ENCODE peak calls at places on chromosomes 7 and 10, in eight cellular contexts. E is PC-3, S is lower lobe of right lung, G is tibial artery, K is Panc1, I is left ventricle myocardium inferior, W is AG04450, B is heart right ventricle. U is an unnamed sample.

GRCh38 chr10:6786579-6787031 is 206.5 kb upstream of the PRKCQ start:
- DNase-seq in E (no peak), S (no peak), G (no peak), K (no peak), B (no peak), I (no peak), W (peak; percentile 41), U (no peak)

GRCh38 chr7:2843711-2844152 is 376 bp downstream of the GNA12 start:
- DNase-seq in S (peak; percentile 74), G (peak; percentile 74), I (no peak), W (no peak), E (no peak), B (peak; percentile 18), K (no peak), U (no peak)

GRCh38 chr10:116713846-116714245 is 28.5 kb downstream of the HSPA12A start:
- DNase-seq in K (no peak), W (no peak), G (no peak), I (no peak), E (no peak), B (no peak), S (no peak), U (no peak)

GRCh38 chr10:12785338-12785934 is 216.1 kb downstream of the CCDC3 start:
- DNase-seq in S (no peak), G (peak; percentile 74), K (no peak), W (no peak), B (no peak), I (no peak), E (peak; percentile 22), U (no peak)

GRCh38 chr7:108863221-108863848 is 293.7 kb downstream of the DNAJB9 start:
- DNase-seq in I (no peak), G (no peak), K (no peak), S (no peak), B (no peak), E (no peak), W (no peak), U (no peak)

GRCh38 chr10:23461557-23461956 is 22.7 kb downstream of the OTUD1 start:
- DNase-seq in S (no peak), I (no peak), G (no peak), K (no peak), E (no peak), B (no peak), W (no peak), U (no peak)

GRCh38 chr10:18303851-18304800 is 163.9 kb downstream of the CACNB2 start:
- DNase-seq in G (no peak), B (no peak), E (no peak), S (no peak), K (no peak), W (no peak), I (no peak), U (no peak)

GRCh38 chr7:142927949-142928348 is 5.6 kb downstream of the TRPV5 start:
- DNase-seq in G (no peak), S (no peak), B (no peak), K (no peak), W (no peak), E (no peak), I (no peak), U (no peak)

GRCh38 chr7:5295039-5296014 is 12.6 kb downstream of the SLC29A4 start:
- DNase-seq in W (no peak), G (no peak), I (no peak), K (no peak), B (no peak), E (no peak), S (no peak), U (no peak)

GRCh38 chr10:114876602-114877300 is 55.2 kb downstream of the FHIP2A start:
- DNase-seq in E (peak; percentile 68), S (peak; percentile 62), I (peak; percentile 48), W (no peak), K (no peak), B (peak; percentile 64), G (peak; percentile 73), U (no peak)

GRCh38 chr10:98255146-98255877 is 12.7 kb downstream of the LOXL4 start:
- DNase-seq in K (no peak), E (no peak), S (no peak), W (no peak), G (no peak), I (no peak), B (no peak), U (no peak)

GRCh38 chr7:94190599-94191061 is 186.5 kb upstream of the BET1 start:
- DNase-seq in G (no peak), B (peak; percentile 9), E (peak; percentile 85), I (no peak), K (no peak), S (no peak), W (peak; percentile 88), U (no peak)

GRCh38 chr7:34198089-34198686 is 292.8 kb downstream of the BMPER start:
- DNase-seq in I (no peak), K (no peak), G (no peak), B (no peak), S (no peak), E (no peak), W (no peak), U (no peak)

GRCh38 chr10:79628988-79629954 is 18.5 kb downstream of the SFTPA1 start:
- DNase-seq in W (no peak), G (no peak), I (no peak), S (no peak), E (no peak), B (no peak), K (no peak), U (no peak)

GRCh38 chr10:95254629-95255028 is 36.2 kb downstream of the PDLIM1 start:
- DNase-seq in B (no peak), G (no peak), S (no peak), E (no peak), W (no peak), K (no peak), I (no peak), U (no peak)

GRCh38 chr10:95253007-95253406 is 37.8 kb downstream of the PDLIM1 start:
- DNase-seq in K (no peak), W (no peak), I (no peak), G (no peak), E (no peak), B (no peak), S (no peak), U (no peak)

GRCh38 chr10:95257849-95258248 is 33.0 kb downstream of the PDLIM1 start:
- DNase-seq in G (no peak), S (no peak), B (no peak), K (no peak), E (no peak), I (no peak), W (no peak), U (no peak)

GRCh38 chr10:95260397-95260881 is 30.4 kb downstream of the PDLIM1 start:
- DNase-seq in I (no peak), E (peak; percentile 66), S (no peak), K (peak; percentile 73), G (no peak), B (no peak), W (no peak), U (no peak)

GRCh38 chr10:95256268-95256667 is 34.5 kb downstream of the PDLIM1 start:
- DNase-seq in I (no peak), B (no peak), S (no peak), G (no peak), E (no peak), W (no peak), K (no peak), U (no peak)
- TF ChIP-seq CTCF in I (no peak), B (no peak), S (no peak), G (no peak), E (no peak), W (no peak), K (no peak), U (no peak)

GRCh38 chr7:155375337-155376277 is 77.9 kb downstream of the INSIG1 start:
- DNase-seq in B (no peak), E (peak; percentile 15), K (no peak), I (no peak), W (no peak), G (no peak), S (no peak), U (no peak)
- H3K27me3 ChIP-seq in B (peaks cover 69% of the 10 kb centered on the region), E (peaks cover 60% of the 10 kb centered on the region), K (peaks cover 57% of the 10 kb centered on the region), I (peaks cover 100% of the 10 kb centered on the region), W (peaks cover 92% of the 10 kb centered on the region), G (no peaks in the 10 kb centered on the region), S (peaks cover 100% of the 10 kb centered on the region), U (peaks cover 97% of the 10 kb centered on the region)

DNA sequence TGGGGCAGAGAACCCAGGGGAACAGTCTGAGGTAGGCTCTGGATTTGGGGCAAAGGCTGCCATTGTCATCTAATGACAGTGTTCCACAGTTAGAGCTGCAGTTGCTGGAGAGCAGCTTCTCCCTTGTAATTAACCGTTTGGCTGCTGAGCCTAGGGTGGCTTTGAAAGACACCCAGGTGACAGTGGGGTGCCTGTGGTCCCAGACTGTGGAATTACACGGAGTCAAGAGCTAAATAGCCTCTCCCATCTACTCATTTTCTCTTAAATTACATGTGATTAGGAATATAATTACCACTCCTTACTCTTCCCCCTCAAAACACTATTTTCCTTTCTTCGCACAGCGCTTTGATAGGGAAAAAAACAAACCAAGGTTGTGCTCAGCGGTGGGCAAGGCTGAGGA is 44.0 kb downstream of the BAMBI start:
- DNase-seq in E (no peak), W (no peak), K (no peak), B (no peak), I (no peak), S (no peak), G (no peak), U (no peak)
- H3K4me3 ChIP-seq in E (peak overlapping the region; percentile 77), W (no peak overlapping the region), K (no peak overlapping the region), B (no peak overlapping the region), I (no peak overlapping the region), S (no peak overlapping the region), G (no peak overlapping the region), U (no peak overlapping the region)

GRCh38 chr10:14557573-14557972 is 217.1 kb downstream of the FAM107B start:
- DNase-seq in W (no peak), S (no peak), E (no peak), G (no peak), B (no peak), I (no peak), K (no peak), U (no peak)

GRCh38 chr10:14555806-14556205 is 218.9 kb downstream of the FAM107B start:
- DNase-seq in S (no peak), W (no peak), G (no peak), B (no peak), I (no peak), E (no peak), K (no peak), U (no peak)

GRCh38 chr10:14558025-14558424 is 216.7 kb downstream of the FAM107B start:
- DNase-seq in G (no peak), K (no peak), E (no peak), S (no peak), I (no peak), B (no peak), W (no peak), U (no peak)

GRCh38 chr10:14554843-14555205 is 219.9 kb downstream of the FAM107B start:
- DNase-seq in G (no peak), I (no peak), S (no peak), W (no peak), E (peak; percentile 55), K (no peak), B (no peak), U (no peak)

DNA sequence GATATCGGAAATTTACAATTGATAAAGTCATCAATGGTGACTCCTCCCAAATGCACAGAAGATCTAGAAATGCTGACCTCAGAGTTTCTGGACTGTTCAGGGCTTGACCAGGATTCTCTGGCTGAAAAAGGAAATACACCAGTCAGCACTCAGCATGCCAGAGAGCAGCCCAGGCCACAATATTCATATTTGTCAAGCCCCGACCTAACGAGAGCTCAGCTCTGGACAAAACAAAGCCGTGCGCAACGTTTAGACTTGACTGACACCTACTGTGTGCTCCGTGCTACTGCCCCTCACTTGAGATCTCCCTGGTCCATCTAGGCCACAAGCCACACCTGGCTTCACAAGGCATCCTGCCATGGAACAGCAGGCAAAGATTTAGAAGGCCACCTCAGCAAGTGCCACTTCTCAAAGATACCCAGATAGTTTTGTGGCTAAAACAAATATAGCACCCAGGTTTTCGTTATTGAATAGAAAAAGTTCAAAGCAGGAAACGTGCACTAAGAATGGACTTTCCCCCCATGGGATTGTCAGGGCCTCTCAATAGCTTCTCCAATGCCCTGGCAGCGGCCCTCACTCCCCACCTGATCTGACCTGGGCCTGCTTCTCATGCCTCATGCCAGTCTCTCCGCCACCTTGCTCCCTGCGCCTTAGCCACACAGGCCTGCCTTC is 218.3 kb downstream of the FAM107B start:
- DNase-seq in E (no peak), W (no peak), S (peak; percentile 63), G (no peak), B (no peak), I (no peak), K (no peak), U (no peak)
- TF ChIP-seq CTCF in E (peak; percentile 33), W (no peak), S (peak; percentile 28), G (no peak), B (no peak), I (peak; percentile 33), K (peak; percentile 38), U (no peak)